ENCODE peak calls at places on chromosomes 13 and 19, in six cellular contexts. X is astrocyte, P is endothelial cell of umbilical vein, A is GM23248, D is H9, R is fibroblast of lung. C is an unnamed sample.
A peak's percentile ranks its signal among the peaks of the same experiment; 100 is the strongest.

GRCh38 chr19:42277821-42278809 is 9.1 kb downstream of the CIC start:
- DNase-seq in X (no peak), P (peak; percentile 71), A (peak; percentile 64), D (peak; percentile 36), R (no peak), C (no peak)

GRCh38 chr13:43072394-43072793 is 49.0 kb downstream of the DNAJC15 start:
- DNase-seq in X (no peak), P (no peak), A (peak; percentile 48), D (no peak), R (peak; percentile 51), C (no peak)

GRCh38 chr19:44718441-44719261 is 19.7 kb downstream of the CEACAM16 start:
- DNase-seq in X (peak; percentile 54), P (peak; percentile 98), A (no peak), D (peak; percentile 89), R (peak; percentile 70), C (no peak)

GRCh38 chr13:112826565-112826964 is 136.7 kb downstream of the ATP11A start:
- DNase-seq in X (no peak), P (no peak), A (no peak), D (no peak), R (no peak), C (no peak)

GRCh38 chr19:54162241-54162805 is 2.8 kb upstream of the LENG1 start:
- DNase-seq in X (peak; percentile 16), P (peak; percentile 82), A (peak; percentile 87), D (peak; percentile 91), R (peak; percentile 71), C (peak; percentile 68)

GRCh38 chr13:74747186-74747955 is 613.2 kb upstream of the KLF12 start:
- DNase-seq in X (no peak), P (no peak), A (no peak), D (no peak), R (no peak), C (no peak)

GRCh38 chr13:51257187-51257586 is 35.0 kb downstream of the FAM124A start:
- DNase-seq in X (no peak), P (no peak), A (no peak), D (no peak), R (no peak), C (no peak)

GRCh38 chr13:113495494-113496251 is 5.2 kb upstream of the DCUN1D2 start:
- DNase-seq in X (peak; percentile 37), P (peak; percentile 24), A (no peak), D (peak; percentile 65), R (peak; percentile 42), C (no peak)

GRCh38 chr13:99425485-99426341 is 75.6 kb upstream of the TM9SF2 start:
- DNase-seq in X (no peak), P (no peak), A (no peak), D (peak; percentile 24), R (no peak), C (peak; percentile 88)

GRCh38 chr13:29543230-29544215 is 52.0 kb downstream of the SLC7A1 start:
- DNase-seq in X (peak; percentile 68), P (no peak), A (peak; percentile 39), D (peak; percentile 47), R (peak; percentile 36), C (no peak)

GRCh38 chr13:76641056-76641455 is 245.1 kb downstream of the KCTD12 start:
- DNase-seq in X (peak; percentile 20), P (no peak), A (peak; percentile 7), D (no peak), R (peak; percentile 35), C (no peak)

GRCh38 chr19:46661735-46662592 is 982 bp upstream of the DACT3 start:
- DNase-seq in X (peak; percentile 74), P (peak; percentile 88), A (peak; percentile 96), D (peak; percentile 90), R (peak; percentile 91), C (peak; percentile 68)

GRCh38 chr19:17282488-17283256 is 971 bp downstream of the ANKLE1 start:
- DNase-seq in X (peak; percentile 29), P (peak; percentile 82), A (peak; percentile 86), D (peak; percentile 92), R (peak; percentile 71), C (peak; percentile 73)

GRCh38 chr19:4552546-4552819 is 7.0 kb downstream of the SEMA6B start:
- DNase-seq in X (no peak), P (no peak), A (no peak), D (no peak), R (no peak), C (no peak)

DNA sequence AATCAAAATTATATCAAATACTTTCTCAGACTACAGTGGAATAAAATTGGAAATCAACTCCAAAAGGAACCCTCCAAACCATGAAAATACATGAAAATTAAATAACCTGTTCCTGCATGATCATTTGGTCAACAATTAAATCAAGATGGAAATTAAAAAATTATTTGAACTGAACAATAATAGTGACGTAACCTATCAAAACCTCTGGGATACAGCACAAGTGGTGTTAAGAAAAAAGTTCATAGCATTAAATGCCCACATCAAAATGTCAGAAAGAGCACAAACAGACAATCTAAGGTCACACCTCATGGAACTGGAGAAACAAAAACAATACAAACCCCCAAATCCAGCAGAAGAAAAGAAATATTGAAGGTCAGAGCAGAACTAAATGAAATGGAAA is 1460.7 kb downstream of the OLFM4 start:
- DNase-seq in X (no peak), P (no peak), A (no peak), D (no peak), R (no peak), C (no peak)
- H3K4me1 ChIP-seq in X (no peaks in the 10 kb centered on the region), P (no peaks in the 10 kb centered on the region), A (no peaks in the 10 kb centered on the region), D (no peaks in the 10 kb centered on the region), R (no peaks in the 10 kb centered on the region), C (no peaks in the 10 kb centered on the region)

DNA sequence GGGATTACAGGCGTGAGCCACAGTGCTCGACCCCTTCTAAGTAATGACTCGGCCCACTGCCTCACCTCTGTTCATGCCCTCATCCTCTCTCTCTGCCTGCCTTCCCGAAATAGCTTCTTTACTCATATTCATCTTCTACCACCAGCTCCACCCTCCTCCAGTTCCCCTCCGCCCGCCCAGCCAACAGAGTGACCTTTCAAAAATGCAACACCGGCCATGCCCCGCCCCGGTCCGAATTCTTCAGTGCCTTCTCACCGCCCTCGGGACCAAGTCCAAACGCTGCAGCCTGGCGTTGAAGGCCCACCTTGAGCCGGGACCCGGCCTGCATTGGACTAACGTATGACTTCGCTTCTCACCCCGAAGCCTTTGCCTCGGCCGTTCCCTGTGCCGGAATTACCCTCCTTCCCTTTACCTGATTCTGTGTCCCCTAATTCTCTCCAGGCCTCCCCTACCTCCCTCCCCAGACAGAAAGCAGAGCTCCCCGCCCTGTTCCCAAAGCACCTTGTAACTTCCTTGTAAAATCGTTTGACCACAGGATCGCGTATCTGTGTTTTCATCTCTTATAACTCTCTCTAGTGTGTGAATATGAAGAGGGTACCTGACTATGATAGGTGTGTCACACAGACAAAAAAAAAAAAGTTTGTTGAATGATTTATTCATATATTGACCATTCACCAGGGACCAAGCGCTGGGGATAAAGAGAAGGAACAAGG is 8.1 kb upstream of the MUC16 start:
- DNase-seq in X (peak; percentile 23), P (no peak), A (no peak), D (no peak), R (no peak), C (no peak)
- H3K9ac ChIP-seq in X (no peak overlapping the region), P (no peak overlapping the region), A (no peak overlapping the region), D (no peak overlapping the region), R (no peak overlapping the region), C (no peak overlapping the region)

GRCh38 chr19:19337120-19337519 is 16.5 kb downstream of the MAU2 start:
- DNase-seq in X (no peak), P (no peak), A (no peak), D (no peak), R (no peak), C (no peak)
- H3K4me2 ChIP-seq in X (no peak overlapping the region), P (no peak overlapping the region), A (no peak overlapping the region), D (no peak overlapping the region), R (no peak overlapping the region), C (no peak overlapping the region)

GRCh38 chr19:1239420-1239795 is 1.6 kb upstream of the CBARP start:
- DNase-seq in X (no peak), P (no peak), A (no peak), D (no peak), R (no peak), C (no peak)

GRCh38 chr19:1239796-1240737 is 1.5 kb upstream of the ATP5F1D start:
- DNase-seq in X (peak; percentile 76), P (peak; percentile 86), A (peak; percentile 97), D (peak; percentile 91), R (peak; percentile 91), C (peak; percentile 79)

GRCh38 chr19:1238373-1239303 is 833 bp upstream of the CBARP start:
- DNase-seq in X (no peak), P (no peak), A (no peak), D (no peak), R (no peak), C (no peak)

GRCh38 chr19:1241417-1242095 is at the start of gene ATP5F1D:
- DNase-seq in X (peak; percentile 88), P (peak; percentile 91), A (peak; percentile 98), D (peak; percentile 94), R (peak; percentile 95), C (peak; percentile 99)

DNA sequence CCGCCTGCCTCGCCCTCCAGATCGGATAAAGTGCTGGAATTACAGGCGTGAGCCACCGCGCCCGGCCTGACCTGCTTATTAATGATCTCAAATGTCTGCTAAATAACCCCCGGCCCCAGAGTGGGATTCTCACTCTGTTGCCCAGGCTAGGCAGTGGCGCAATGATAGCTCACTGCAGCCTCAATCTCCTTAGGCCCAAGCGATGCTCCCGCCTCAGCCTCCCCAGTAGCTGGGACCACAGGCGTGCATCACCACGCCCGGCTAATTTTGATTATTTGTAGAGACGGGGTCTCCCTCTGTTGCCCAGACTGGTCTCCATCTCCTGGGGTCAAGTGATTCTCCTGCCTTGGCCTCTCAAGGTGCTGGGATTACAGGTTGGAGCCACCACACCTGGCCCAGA is 626 bp upstream of the ATP5F1D start:
- DNase-seq in X (no peak), P (no peak), A (no peak), D (no peak), R (no peak), C (no peak)
- H3K4me1 ChIP-seq in X (peaks cover 42% of the 10 kb centered on the region), P (peaks cover 12% of the 10 kb centered on the region), A (peaks cover 37% of the 10 kb centered on the region), D (no peaks in the 10 kb centered on the region), R (peaks cover 23% of the 10 kb centered on the region), C (peaks cover 17% of the 10 kb centered on the region)

DNA sequence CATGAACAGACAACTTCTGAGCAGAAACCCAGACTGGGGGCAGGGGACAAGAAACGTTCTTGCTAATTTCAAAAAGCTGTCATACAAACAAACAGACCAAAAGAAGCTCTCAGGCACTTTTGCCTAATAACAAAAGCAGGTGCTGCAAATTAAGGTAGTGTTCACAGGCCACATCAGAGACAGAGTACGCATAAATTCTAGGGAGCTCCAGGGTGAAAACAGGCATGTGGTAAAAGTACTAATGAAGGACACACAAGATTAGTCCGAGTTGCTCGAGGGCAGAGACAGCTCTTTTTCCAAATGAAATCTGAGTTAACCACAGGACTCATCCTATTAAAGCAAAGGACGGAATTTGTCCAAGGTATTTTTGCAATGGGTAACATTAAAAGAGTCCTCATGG is 197.4 kb downstream of the LHFPL6 start:
- DNase-seq in X (no peak), P (no peak), A (no peak), D (no peak), R (no peak), C (no peak)
- H3K9ac ChIP-seq in X (no peak overlapping the region), P (no peak overlapping the region), A (no peak overlapping the region), D (no peak overlapping the region), R (no peak overlapping the region), C (no peak overlapping the region)

GRCh38 chr13:23505007-23505406 is 65.2 kb upstream of the TNFRSF19 start:
- DNase-seq in X (peak; percentile 81), P (no peak), A (peak; percentile 72), D (no peak), R (peak; percentile 31), C (no peak)
- H3K4me2 ChIP-seq in X (peak overlapping the region; percentile 61), P (no peak overlapping the region), A (peak overlapping the region; percentile 60), D (no peak overlapping the region), R (peak overlapping the region; percentile 41), C (no peak overlapping the region)

DNA sequence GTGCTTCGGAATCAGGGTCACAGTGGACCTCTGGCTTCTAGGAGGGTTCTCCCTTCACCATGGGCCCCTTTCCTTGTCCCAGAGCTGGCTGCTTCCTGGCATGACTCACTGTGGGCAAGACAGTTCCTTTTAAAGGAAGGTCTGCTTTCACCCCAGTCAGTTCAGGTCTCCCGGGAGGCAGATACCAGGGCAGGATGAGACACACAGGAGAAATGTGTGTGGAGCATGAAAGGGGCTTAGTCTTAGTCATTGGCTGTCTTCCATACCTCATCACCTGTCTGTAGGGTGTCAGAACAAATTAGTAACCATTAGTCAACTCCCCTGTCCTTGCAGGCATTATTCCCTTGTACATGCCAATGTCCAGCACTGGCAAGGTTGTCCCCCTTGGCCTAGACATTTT is 76.9 kb upstream of the MEDAG start:
- DNase-seq in X (peak; percentile 91), P (peak; percentile 31), A (peak; percentile 83), D (no peak), R (no peak), C (no peak)
- H3K4me1 ChIP-seq in X (peaks cover 45% of the 10 kb centered on the region), P (peaks cover 30% of the 10 kb centered on the region), A (peaks cover 26% of the 10 kb centered on the region), D (no peaks in the 10 kb centered on the region), R (peaks cover 3% of the 10 kb centered on the region), C (no peaks in the 10 kb centered on the region)